ENCODE peak calls at places on chromosome 13, in six cellular contexts. D is activated T-helper 1 cell treated with Interleukin-2 at 50 U/mL for 16 hours; J is stimulated activated CD8-positive, alpha-beta memory T cell treated with anti-CD3 and anti-CD28 coated beads, Interleukin-7, amount 100 ng/mL, for 24 hours; C is CD8-positive, alpha-beta T cell; P is stromal cell of bone marrow; G is HuH-7. L is an unnamed sample.

GRCh38 chr13:33637978-33638743 is 179.8 kb upstream of the RFC3 start:
- DNase-seq in C (no peak), G (no peak), J (no peak), P (peak; percentile 74), D (no peak), L (no peak)

GRCh38 chr13:22596157-22596863 is 584.5 kb upstream of the SGCG start:
- DNase-seq in G (peak; percentile 29), D (no peak), C (no peak), P (no peak), J (no peak), L (no peak)

GRCh38 chr13:25977216-25977615 is 74.6 kb downstream of the SHISA2 start:
- DNase-seq in G (no peak), P (no peak), D (no peak), J (no peak), C (no peak), L (no peak)

GRCh38 chr13:23667750-23668149 is 97.5 kb downstream of the TNFRSF19 start:
- DNase-seq in C (no peak), D (no peak), G (no peak), J (no peak), P (no peak), L (no peak)

GRCh38 chr13:63435668-63436275 is 2020.1 kb upstream of the PCDH20 start:
- DNase-seq in P (peak; percentile 100), G (no peak), C (no peak), D (no peak), J (no peak), L (no peak)

GRCh38 chr13:33349314-33349995 is 63.9 kb upstream of the STARD13 start:
- DNase-seq in P (no peak), G (no peak), D (no peak), C (no peak), J (no peak), L (no peak)

GRCh38 chr13:63308585-63308984 is 1892.9 kb upstream of the PCDH20 start:
- DNase-seq in D (no peak), C (no peak), P (no peak), J (no peak), G (no peak), L (no peak)

GRCh38 chr13:51697181-51697580 is 106.8 kb downstream of the DHRS12 start:
- DNase-seq in C (no peak), D (no peak), P (peak; percentile 28), G (no peak), J (no peak), L (no peak)

GRCh38 chr13:26629260-26629659 is 71.8 kb downstream of the WASF3 start:
- DNase-seq in G (no peak), D (no peak), C (no peak), J (no peak), P (no peak), L (no peak)

GRCh38 chr13:73697166-73697565 is 437.0 kb downstream of the KLF12 start:
- DNase-seq in C (no peak), J (no peak), P (no peak), G (no peak), D (no peak), L (no peak)

GRCh38 chr13:67069117-67069767 is 160.9 kb downstream of the PCDH9 start:
- DNase-seq in P (no peak), C (no peak), D (no peak), J (no peak), G (no peak), L (no peak)

GRCh38 chr13:45105895-45106294 is 14.4 kb upstream of the GTF2F2 start:
- DNase-seq in P (no peak), D (no peak), C (no peak), G (no peak), J (no peak), L (no peak)

GRCh38 chr13:71797487-71797886 is 69.5 kb downstream of the DACH1 start:
- DNase-seq in C (no peak), G (no peak), P (no peak), J (no peak), D (no peak), L (no peak)

GRCh38 chr13:34867590-34867989 is 74.5 kb upstream of the NBEA start:
- DNase-seq in J (no peak), D (no peak), P (no peak), G (no peak), C (no peak), L (no peak)

GRCh38 chr13:94192576-94192975 is 286.9 kb downstream of the DCT start:
- DNase-seq in D (no peak), J (no peak), G (no peak), P (no peak), C (no peak), L (no peak)

GRCh38 chr13:114053026-114053425 is 79.2 kb upstream of the C13orf46 start:
- DNase-seq in P (no peak), J (no peak), G (no peak), C (no peak), D (no peak), L (no peak)

GRCh38 chr13:107457686-107458085 is 757.6 kb downstream of the LIG4 start:
- DNase-seq in J (no peak), P (no peak), C (no peak), D (no peak), G (no peak), L (no peak)

GRCh38 chr13:96089749-96090239 is at the start of gene HS6ST3:
- DNase-seq in D (no peak), C (no peak), P (no peak), G (no peak), J (no peak), L (no peak)

GRCh38 chr13:52706074-52706473 is 33.5 kb downstream of the CNMD start:
- DNase-seq in G (no peak), P (no peak), J (no peak), C (no peak), D (no peak), L (no peak)

GRCh38 chr13:23871616-23872220 is 17.5 kb downstream of the MIPEP start:
- DNase-seq in J (no peak), D (no peak), P (no peak), C (no peak), G (no peak), L (no peak)

GRCh38 chr13:99984463-99985242 is 3.1 kb downstream of the ZIC2 start:
- DNase-seq in G (no peak), P (no peak), C (no peak), D (no peak), J (no peak), L (no peak)

GRCh38 chr13:38008636-38009035 is 139.1 kb upstream of the TRPC4 start:
- DNase-seq in D (no peak), G (no peak), J (no peak), C (no peak), P (no peak), L (no peak)

GRCh38 chr13:75170321-75170720 is 311.6 kb downstream of the TBC1D4 start:
- DNase-seq in P (no peak), J (no peak), G (no peak), C (no peak), D (no peak), L (no peak)